ENCODE peak calls at places on chromosomes 1 and 21, in six cellular contexts. T, M, G, V, H and I are unnamed samples. For H3K4me1, the result is how much of the 10 kb centered on the place peaks cover.

GRCh38 chr1:35725591-35725990 is 6.9 kb upstream of the C1orf216 start:
- DNase-seq in T (no peak), M (no peak), G (no peak), V (no peak), H (no peak), I (no peak)

GRCh38 chr1:31944205-31945089 is 6.3 kb upstream of the PTP4A2 start:
- DNase-seq in T (peak), M (peak), G (peak), V (peak), H (peak), I (no peak)

GRCh38 chr21:38933731-38934130 is 128.0 kb downstream of the ETS2 start:
- DNase-seq in T (no peak), M (no peak), G (no peak), V (no peak), H (no peak), I (no peak)

GRCh38 chr1:212283741-212284140 is 1.5 kb upstream of the PPP2R5A start:
- DNase-seq in T (no peak), M (no peak), G (no peak), V (no peak), H (no peak), I (no peak)

GRCh38 chr1:181390350-181391080 is 92.8 kb upstream of the CACNA1E start:
- DNase-seq in T (no peak), M (no peak), G (no peak), V (no peak), H (no peak), I (no peak)

GRCh38 chr1:101366513-101367215 is 129.8 kb downstream of the S1PR1 start:
- DNase-seq in T (no peak), M (no peak), G (no peak), V (no peak), H (no peak), I (no peak)

GRCh38 chr21:16509466-16509865 is 779.7 kb downstream of the USP25 start:
- DNase-seq in T (no peak), M (no peak), G (no peak), V (no peak), H (no peak), I (no peak)

GRCh38 chr1:114554577-114554976 is 26.8 kb downstream of the BCAS2 start:
- DNase-seq in T (no peak), M (no peak), G (no peak), V (no peak), H (no peak), I (no peak)

GRCh38 chr1:167223144-167224103 is 2.7 kb downstream of the POU2F1 start:
- DNase-seq in T (no peak), M (no peak), G (no peak), V (no peak), H (no peak), I (no peak)

GRCh38 chr1:202967684-202968281 is 726 bp upstream of the CYB5R1 start:
- DNase-seq in T (no peak), M (no peak), G (no peak), V (no peak), H (no peak), I (peak)

GRCh38 chr1:159066108-159066507 is 10.5 kb downstream of the AIM2 start:
- DNase-seq in T (no peak), M (no peak), G (no peak), V (no peak), H (no peak), I (no peak)

GRCh38 chr21:30340714-30341573 is 3.5 kb upstream of the KRTAP27-1 start:
- DNase-seq in T (no peak), M (no peak), G (peak), V (peak), H (no peak), I (peak)

GRCh38 chr1:219144659-219145313 is 28.9 kb upstream of the LYPLAL1 start:
- DNase-seq in T (no peak), M (no peak), G (no peak), V (no peak), H (no peak), I (no peak)

GRCh38 chr1:88813474-88813873 is 77.9 kb downstream of the GTF2B start:
- DNase-seq in T (no peak), M (no peak), G (no peak), V (no peak), H (no peak), I (no peak)

GRCh38 chr1:16386454-16387113 is 19.5 kb downstream of the SZRD1 start:
- DNase-seq in T (peak), M (no peak), G (no peak), V (no peak), H (no peak), I (no peak)

GRCh38 chr1:226890331-226891108 is 20.1 kb downstream of the PSEN2 start:
- DNase-seq in T (no peak), M (no peak), G (no peak), V (no peak), H (no peak), I (no peak)

GRCh38 chr1:244391761-244392160 is 59.9 kb downstream of the ADSS2 start:
- DNase-seq in T (peak), M (no peak), G (no peak), V (no peak), H (no peak), I (no peak)

GRCh38 chr1:117567435-117567834 is 38.4 kb upstream of the TENT5C start:
- DNase-seq in T (no peak), M (no peak), G (no peak), V (no peak), H (peak), I (no peak)

GRCh38 chr1:45216861-45217260 is 10.5 kb upstream of the ZSWIM5 start:
- DNase-seq in T (no peak), M (no peak), G (no peak), V (no peak), H (no peak), I (no peak)

GRCh38 chr1:220680085-220680687 is 10.0 kb upstream of the C1orf115 start:
- DNase-seq in T (peak), M (no peak), G (no peak), V (no peak), H (no peak), I (peak)

GRCh38 chr1:43405876-43406234 is 16.2 kb downstream of the SZT2 start:
- DNase-seq in T (no peak), M (no peak), G (no peak), V (no peak), H (no peak), I (no peak)

GRCh38 chr1:92324784-92325183 is 25.9 kb downstream of the RPAP2 start:
- DNase-seq in T (no peak), M (no peak), G (no peak), V (no peak), H (no peak), I (no peak)

GRCh38 chr21:45537746-45538291 is 4.4 kb downstream of the SLC19A1 start:
- DNase-seq in T (no peak), M (peak), G (no peak), V (no peak), H (no peak), I (no peak)

GRCh38 chr1:76901158-76901767 is 34.0 kb downstream of the ST6GALNAC5 start:
- DNase-seq in T (peak), M (no peak), G (peak), V (peak), H (no peak), I (peak)

GRCh38 chr21:42461881-42462877 is 33.8 kb downstream of the RSPH1 start:
- DNase-seq in T (no peak), M (no peak), G (no peak), V (no peak), H (no peak), I (no peak)

GRCh38 chr1:3064901-3065300 is 4.1 kb upstream of the PRDM16 start:
- DNase-seq in T (no peak), M (no peak), G (no peak), V (no peak), H (no peak), I (no peak)

GRCh38 chr1:210195635-210196160 is 36.9 kb upstream of the SERTAD4 start:
- DNase-seq in T (no peak), M (no peak), G (no peak), V (no peak), H (no peak), I (no peak)

GRCh38 chr1:216750031-216750627 is 26.9 kb upstream of the ESRRG start:
- DNase-seq in T (no peak), M (no peak), G (peak), V (no peak), H (no peak), I (peak)

GRCh38 chr21:42833439-42833815 is 45.9 kb downstream of the WDR4 start:
- DNase-seq in T (no peak), M (no peak), G (no peak), V (peak), H (no peak), I (peak)

GRCh38 chr1:23562138-23562819 is 3.0 kb upstream of the ID3 start:
- DNase-seq in T (peak), M (peak), G (peak), V (peak), H (peak), I (peak)

GRCh38 chr1:227428803-227429202 is 110.5 kb upstream of the CDC42BPA start:
- DNase-seq in T (peak), M (no peak), G (no peak), V (no peak), H (no peak), I (no peak)

GRCh38 chr1:215645182-215645581 is 78.1 kb downstream of the KCTD3 start:
- DNase-seq in T (no peak), M (no peak), G (no peak), V (no peak), H (no peak), I (no peak)

GRCh38 chr1:196193891-196194559 is 414.2 kb downstream of the KCNT2 start:
- DNase-seq in T (no peak), M (no peak), G (no peak), V (no peak), H (no peak), I (no peak)

GRCh38 chr1:207227131-207227630 is 94.3 kb upstream of the CD55 start:
- DNase-seq in T (no peak), M (no peak), G (no peak), V (no peak), H (no peak), I (no peak)

GRCh38 chr1:168465942-168466702 is 77.7 kb downstream of the XCL2 start:
- DNase-seq in T (no peak), M (peak), G (no peak), V (peak), H (no peak), I (peak)

GRCh38 chr1:23657659-23658275 is 33.8 kb upstream of the RPL11 start:
- DNase-seq in T (peak), M (peak), G (peak), V (peak), H (peak), I (peak)

GRCh38 chr1:6476483-6476882 is 10.5 kb upstream of the TNFRSF25 start:
- DNase-seq in T (no peak), M (no peak), G (no peak), V (no peak), H (no peak), I (no peak)

GRCh38 chr1:170200665-170201397 is 55.1 kb downstream of the NTMT2 start:
- DNase-seq in T (no peak), M (no peak), G (no peak), V (no peak), H (no peak), I (no peak)
- TF ChIP-seq CTCF in T (no peak), M (no peak), G (no peak), V (no peak), H (no peak), I (no peak)

GRCh38 chr1:208228550-208228949 is 15.6 kb downstream of the PLXNA2 start:
- DNase-seq in T (no peak), M (no peak), G (no peak), V (no peak), H (no peak), I (no peak)
- H3K4me1 ChIP-seq in T (under half), M (half or more), G (under half), V (under half), H (under half), I (under half)

DNA sequence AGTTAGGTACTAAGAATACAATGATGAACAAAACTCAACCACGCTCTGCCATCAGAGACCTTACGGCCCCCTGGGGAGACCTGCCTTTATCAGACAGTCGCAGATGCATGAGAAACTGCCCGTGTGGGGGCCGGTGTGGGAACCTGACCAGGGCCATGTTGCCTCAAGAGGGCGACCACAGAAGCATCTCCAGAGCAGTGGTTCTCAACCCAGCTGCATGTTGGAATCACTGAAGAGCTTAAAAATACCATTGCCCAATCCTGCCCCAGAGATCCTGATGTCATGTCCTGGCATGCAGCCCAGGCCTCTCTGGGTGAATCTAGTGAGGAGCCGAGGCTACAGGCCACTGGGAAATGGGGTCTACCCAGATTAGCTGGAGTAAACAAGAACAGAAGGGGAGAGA is 108.7 kb downstream of the PRDM2 start:
- DNase-seq in T (no peak), M (peak), G (peak), V (no peak), H (no peak), I (no peak)
- TF ChIP-seq CTCF in T (no peak), M (no peak), G (no peak), V (no peak), H (no peak), I (no peak)

GRCh38 chr1:222031286-222031685 is 289.4 kb upstream of the DUSP10 start:
- DNase-seq in T (no peak), M (no peak), G (no peak), V (no peak), H (no peak), I (no peak)
- H3K4me1 ChIP-seq in T (under half), M (under half), G (under half), V (under half), H (under half), I (under half)

DNA sequence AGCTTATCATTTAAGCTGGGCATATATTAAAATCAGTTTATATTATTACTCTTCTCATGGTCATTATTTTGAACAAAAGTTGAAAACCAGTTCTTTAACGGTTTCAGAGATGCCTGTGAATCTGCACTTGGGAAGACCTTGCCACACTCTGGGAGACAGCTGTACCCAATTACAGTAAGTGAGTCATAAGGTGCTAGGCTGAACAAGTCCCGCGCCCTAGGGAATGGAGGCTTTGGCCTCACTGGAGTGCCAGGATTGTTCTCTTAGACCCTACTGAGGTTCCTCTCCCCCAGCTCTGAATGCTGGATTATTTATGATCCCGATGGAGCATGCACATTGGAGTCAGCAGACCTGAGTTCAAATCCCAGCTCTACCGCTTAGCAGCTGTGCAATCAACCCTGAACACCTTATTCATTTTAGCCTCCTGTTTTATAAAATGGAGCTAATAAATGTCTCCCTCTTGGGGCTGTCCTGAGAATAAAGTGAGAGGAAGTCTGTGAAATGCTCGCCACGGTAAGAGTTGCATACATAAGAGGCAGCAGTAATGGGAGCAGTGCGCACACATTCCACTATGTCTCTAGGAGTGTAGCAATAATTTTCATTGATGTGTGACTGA is 266.2 kb downstream of the FOXD2 start:
- DNase-seq in T (no peak), M (no peak), G (no peak), V (no peak), H (no peak), I (no peak)
- TF ChIP-seq CTCF in T (no peak), M (peak), G (no peak), V (no peak), H (no peak), I (no peak)